ENCODE peak calls at places on chromosomes 5 and 9, in four cellular contexts. S is CD8-positive, alpha-beta T cell; I is B cell; N is AG04449. J is an unnamed sample.

GRCh38 chr5:164663223-164663989 is 1158.0 kb downstream of the MAT2B start:
- DNase-seq in N (no peak), I (no peak), S (no peak), J (no peak)

GRCh38 chr9:134301387-134302129 is 24.7 kb upstream of the RXRA start:
- DNase-seq in N (no peak), I (no peak), S (peak; percentile 79), J (no peak)

GRCh38 chr5:317086-317811 is 4.3 kb upstream of the AHRR start:
- DNase-seq in N (no peak), S (no peak), I (no peak), J (peak; percentile 94)

GRCh38 chr5:147845618-147846017 is 14.1 kb upstream of the SPINK1 start:
- DNase-seq in S (no peak), I (no peak), N (no peak), J (no peak)

GRCh38 chr5:95590880-95591279 is 29.0 kb upstream of the GPR150 start:
- DNase-seq in N (no peak), S (no peak), I (no peak), J (no peak)

GRCh38 chr9:127792417-127793031 is 6.7 kb downstream of the CDK9 start:
- DNase-seq in N (no peak), I (no peak), S (no peak), J (no peak)

GRCh38 chr9:86069206-86069869 is 30.0 kb downstream of the GOLM1 start:
- DNase-seq in I (no peak), N (no peak), S (no peak), J (no peak)

GRCh38 chr5:55220433-55221185 is 6.5 kb downstream of the MCIDAS start:
- DNase-seq in N (no peak), S (no peak), I (no peak), J (peak; percentile 33)

GRCh38 chr9:100028201-100028784 is 70.5 kb downstream of the ERP44 start:
- DNase-seq in N (peak; percentile 17), I (peak; percentile 79), S (peak; percentile 57), J (peak; percentile 37)

GRCh38 chr9:35566417-35566816 is 38.6 kb upstream of the TESK1 start:
- DNase-seq in S (no peak), N (no peak), I (no peak), J (no peak)

GRCh38 chr5:143106175-143106574 is 297.3 kb downstream of the NR3C1 start:
- DNase-seq in S (no peak), I (no peak), N (no peak), J (no peak)

GRCh38 chr9:126550891-126551351 is 62.8 kb upstream of the LMX1B start:
- DNase-seq in S (no peak), I (no peak), N (no peak), J (peak; percentile 16)

GRCh38 chr5:179779826-179780225 is 14.0 kb upstream of the LTC4S start:
- DNase-seq in I (no peak), S (no peak), N (no peak), J (no peak)

GRCh38 chr5:67543704-67544103 is 347.1 kb upstream of the CD180 start:
- DNase-seq in N (no peak), I (no peak), S (no peak), J (no peak)

GRCh38 chr9:92140074-92140753 is 25.0 kb upstream of the SPTLC1 start:
- DNase-seq in I (peak; percentile 63), S (peak; percentile 63), N (no peak), J (peak; percentile 86)

GRCh38 chr5:35089688-35090314 is 42.1 kb upstream of the AGXT2 start:
- DNase-seq in I (peak; percentile 56), N (no peak), S (peak; percentile 40), J (peak; percentile 51)

GRCh38 chr5:139955616-139956283 is 87.3 kb downstream of the NRG2 start:
- DNase-seq in S (no peak), I (no peak), N (no peak), J (peak; percentile 51)

GRCh38 chr9:79000218-79001002 is 571.4 kb upstream of the TLE4 start:
- DNase-seq in S (no peak), N (no peak), I (no peak), J (no peak)

GRCh38 chr9:20835364-20836286 is 151.6 kb downstream of the FOCAD start:
- DNase-seq in I (no peak), N (no peak), S (no peak), J (no peak)

GRCh38 chr5:178785999-178786398 is 55.5 kb upstream of the ZNF354A start:
- DNase-seq in N (no peak), I (no peak), S (no peak), J (no peak)

GRCh38 chr5:172630482-172630881 is 10.6 kb upstream of the NEURL1B start:
- DNase-seq in I (no peak), S (no peak), N (no peak), J (no peak)

GRCh38 chr5:3344671-3345070 is 251.0 kb upstream of the IRX1 start:
- DNase-seq in N (no peak), S (no peak), I (no peak), J (no peak)

GRCh38 chr5:53479656-53480473 is 564 bp upstream of the FST start:
- DNase-seq in S (peak; percentile 25), I (no peak), N (no peak), J (peak; percentile 54)

GRCh38 chr5:178162481-178162880 is 8.8 kb upstream of the NHP2 start:
- DNase-seq in N (no peak), I (no peak), S (no peak), J (no peak)

GRCh38 chr5:116572375-116573278 is 2.0 kb downstream of the SEMA6A start:
- DNase-seq in N (no peak), S (no peak), I (no peak), J (peak; percentile 20)

GRCh38 chr9:73166453-73166852 is 14.8 kb downstream of the ANXA1 start:
- DNase-seq in S (no peak), I (no peak), N (no peak), J (no peak)

GRCh38 chr9:133423216-133423615 is 1.0 kb downstream of the ADAMTS13 start:
- DNase-seq in N (no peak), S (no peak), I (no peak), J (no peak)

GRCh38 chr5:67268233-67269011 is 71.8 kb upstream of the CD180 start:
- DNase-seq in I (no peak), S (no peak), N (peak; percentile 57), J (no peak)

GRCh38 chr9:113152699-113153098 is 1.9 kb downstream of the SLC31A2 start:
- DNase-seq in S (no peak), N (no peak), I (no peak), J (no peak)

GRCh38 chr9:89435315-89435823 is 62.5 kb downstream of the SEMA4D start:
- DNase-seq in N (no peak), S (no peak), I (no peak), J (no peak)

GRCh38 chr5:23235246-23235645 is 272.2 kb upstream of the PRDM9 start:
- DNase-seq in S (no peak), I (no peak), N (no peak), J (no peak)

GRCh38 chr5:38420691-38421395 is 135.6 kb downstream of the LIFR start:
- DNase-seq in I (no peak), S (no peak), N (no peak), J (peak; percentile 32)

GRCh38 chr9:75372499-75373268 is 284.4 kb downstream of the OSTF1 start:
- DNase-seq in S (no peak), I (no peak), N (no peak), J (no peak)

GRCh38 chr5:61667523-61668229 is 335.6 kb downstream of the ZSWIM6 start:
- DNase-seq in I (no peak), N (no peak), S (no peak), J (no peak)
- TF ChIP-seq CTCF in I (no peak), N (no peak), S (no peak), J (no peak)

DNA sequence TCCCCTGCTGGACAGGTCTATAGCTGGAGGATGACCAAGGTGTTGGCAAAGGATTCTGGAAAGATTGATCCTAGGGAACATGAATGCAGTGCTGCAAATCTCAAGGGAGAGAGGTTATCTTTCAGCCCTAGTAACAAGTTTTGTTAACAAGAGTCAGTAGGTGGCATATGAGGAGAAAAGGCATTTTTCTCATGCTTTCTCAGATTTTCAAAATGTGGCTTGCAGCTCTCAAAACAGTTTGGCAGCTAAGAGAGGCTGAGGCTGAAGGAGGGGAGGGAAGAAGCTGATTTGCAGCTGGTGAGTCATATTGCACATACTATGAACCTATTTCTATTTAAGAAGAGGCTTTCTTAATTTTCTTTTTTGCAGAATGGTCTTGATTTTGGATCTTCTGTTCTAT is 64.3 kb upstream of the PCA3 start:
- DNase-seq in S (no peak), N (peak; percentile 63), I (no peak), J (no peak)
- TF ChIP-seq CTCF in S (no peak), N (no peak), I (no peak), J (no peak)

GRCh38 chr9:136135326-136136126 is 16.9 kb upstream of the TMEM250 start:
- DNase-seq in I (no peak), S (no peak), N (no peak), J (no peak)

GRCh38 chr9:136131629-136132499 is 13.2 kb upstream of the TMEM250 start:
- DNase-seq in I (no peak), S (no peak), N (no peak), J (no peak)

GRCh38 chr9:136133959-136134484 is 15.3 kb upstream of the TMEM250 start:
- DNase-seq in I (no peak), S (no peak), N (no peak), J (no peak)

GRCh38 chr9:136132500-136133050 is 13.9 kb upstream of the TMEM250 start:
- DNase-seq in N (no peak), I (no peak), S (no peak), J (no peak)

DNA sequence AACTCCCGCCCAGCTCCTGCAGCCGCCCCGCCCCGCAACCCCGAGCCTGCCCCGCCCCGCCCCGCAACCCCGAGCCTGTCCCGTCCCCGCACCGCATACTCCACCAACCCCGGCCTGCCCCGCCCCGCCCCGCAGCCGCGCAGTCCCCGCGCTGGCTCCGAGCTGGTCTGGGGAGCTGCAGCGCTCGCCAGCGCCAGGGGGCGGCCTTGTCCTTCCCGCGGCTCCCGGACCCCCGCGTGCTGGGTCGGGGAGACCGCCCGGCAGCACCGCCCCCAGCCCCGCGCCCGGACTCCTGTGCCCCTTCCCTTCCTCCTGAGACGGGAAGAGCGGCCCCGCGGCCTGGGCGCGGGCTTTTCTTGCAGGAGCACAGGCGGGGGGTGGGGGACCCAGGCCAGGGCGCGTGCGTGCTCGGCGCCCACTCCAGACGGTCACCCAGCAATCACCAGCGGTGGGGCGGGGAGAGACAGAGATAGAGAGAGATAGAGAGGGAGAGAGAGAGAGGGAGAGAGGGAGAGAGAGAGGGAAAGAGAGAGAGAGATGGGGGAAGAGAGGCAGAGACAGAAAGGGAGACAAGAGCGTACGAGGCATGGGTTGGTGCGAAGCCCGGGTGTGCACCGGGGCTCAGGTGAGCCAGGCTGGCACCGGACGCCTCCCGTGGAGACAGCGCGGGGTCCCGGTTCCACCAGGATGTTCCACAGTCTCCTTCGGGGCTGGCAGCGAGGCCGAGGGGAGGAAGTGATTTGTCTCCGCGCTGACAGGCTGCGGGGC is 14.7 kb upstream of the TMEM250 start:
- DNase-seq in N (no peak), S (no peak), I (no peak), J (peak; percentile 72)
- TF ChIP-seq CTCF in N (peak; percentile 71), S (peak; percentile 12), I (peak; percentile 51), J (peak; percentile 38)

GRCh38 chr9:119137479-119137878 is 231.8 kb downstream of the BRINP1 start:
- DNase-seq in S (no peak), I (no peak), N (no peak), J (no peak)
- TF ChIP-seq CTCF in S (no peak), I (no peak), N (no peak), J (no peak)

J was measured in GM13976.